ENCODE peak calls at places on chromosomes 13 and 19, in eight cellular contexts. W, I, X, Q, Z, O, P and J are unnamed samples.

GRCh38 chr13:109345433-109345941 is 440.9 kb downstream of the IRS2 start:
- DNase-seq in P (no peak), X (no peak), I (no peak), O (no peak), Z (no peak), W (no peak), Q (no peak), J (peak; percentile 75)

GRCh38 chr19:23273022-23273593 is 22.9 kb upstream of the ZNF724 start:
- DNase-seq in X (no peak), P (no peak), Z (no peak), W (no peak), I (peak; percentile 39), Q (peak; percentile 34), O (no peak), J (no peak)

GRCh38 chr13:23378009-23378632 is 55.4 kb downstream of the SACS start:
- DNase-seq in X (no peak), Z (no peak), I (peak; percentile 89), Q (no peak), O (no peak), W (no peak), P (no peak), J (peak; percentile 94)

GRCh38 chr13:104431895-104432294 is 1365.7 kb upstream of the SLC10A2 start:
- DNase-seq in I (no peak), P (no peak), O (no peak), W (no peak), Q (no peak), Z (no peak), X (no peak), J (no peak)

GRCh38 chr13:33169273-33169980 is 116.1 kb downstream of the STARD13 start:
- DNase-seq in W (no peak), I (no peak), P (no peak), Z (no peak), Q (no peak), X (no peak), O (no peak), J (peak; percentile 92)

GRCh38 chr13:35675651-35676050 is 199.2 kb upstream of the MAB21L1 start:
- DNase-seq in X (no peak), Q (no peak), I (no peak), O (no peak), W (no peak), P (no peak), Z (no peak), J (no peak)

GRCh38 chr13:108902557-108903155 is 273.2 kb downstream of the MYO16 start:
- DNase-seq in I (no peak), Z (no peak), O (no peak), W (no peak), P (no peak), X (no peak), Q (no peak), J (peak; percentile 69)

GRCh38 chr13:108268713-108269112 is 805 bp upstream of the TNFSF13B start:
- DNase-seq in O (no peak), P (no peak), I (peak; percentile 27), W (no peak), Q (no peak), Z (no peak), X (no peak), J (no peak)

GRCh38 chr19:10288662-10289166 is 1.0 kb upstream of the ICAM5 start:
- DNase-seq in Z (no peak), I (peak; percentile 71), W (no peak), Q (no peak), O (no peak), X (peak; percentile 90), P (no peak), J (no peak)

GRCh38 chr19:57075125-57075524 is 44.7 kb upstream of the USP29 start:
- DNase-seq in X (no peak), Z (no peak), I (no peak), Q (no peak), W (no peak), O (no peak), P (no peak), J (no peak)

GRCh38 chr19:55111238-55111831 is 6.1 kb downstream of the PPP1R12C start:
- DNase-seq in W (no peak), I (no peak), O (no peak), Q (no peak), P (no peak), Z (no peak), X (peak; percentile 39), J (no peak)

GRCh38 chr19:47445937-47446402 is 25.7 kb downstream of the SLC8A2 start:
- DNase-seq in Q (peak; percentile 33), X (peak; percentile 84), W (peak; percentile 86), P (no peak), I (peak; percentile 79), O (no peak), Z (no peak), J (no peak)

GRCh38 chr13:33849211-33849610 is 31.3 kb downstream of the RFC3 start:
- DNase-seq in O (no peak), X (no peak), P (no peak), Z (no peak), Q (no peak), I (no peak), W (no peak), J (no peak)

GRCh38 chr13:34124912-34125311 is 307.0 kb downstream of the RFC3 start:
- DNase-seq in Q (no peak), O (no peak), I (no peak), P (no peak), W (no peak), Z (no peak), X (no peak), J (no peak)

GRCh38 chr13:27182844-27183497 is 11.4 kb upstream of the USP12 start:
- DNase-seq in P (no peak), Q (peak; percentile 54), O (peak; percentile 41), I (no peak), W (peak; percentile 85), X (no peak), Z (no peak), J (no peak)

GRCh38 chr19:15294591-15294990 is 37.7 kb downstream of the BRD4 start:
- DNase-seq in Q (peak; percentile 21), O (peak; percentile 61), W (no peak), I (no peak), Z (no peak), X (no peak), P (no peak), J (no peak)

GRCh38 chr13:27425151-27425917 is 915 bp downstream of the GTF3A start:
- DNase-seq in Q (no peak), P (no peak), X (no peak), I (peak; percentile 55), Z (no peak), W (no peak), O (no peak), J (no peak)

GRCh38 chr13:26062853-26063444 is 11.1 kb upstream of the SHISA2 start:
- DNase-seq in I (peak; percentile 54), O (no peak), Z (no peak), X (no peak), P (peak; percentile 45), W (no peak), Q (peak; percentile 29), J (peak; percentile 47)

GRCh38 chr19:49560358-49560900 is 19.9 kb downstream of the NOSIP start:
- DNase-seq in P (no peak), O (no peak), Q (peak; percentile 70), X (no peak), Z (no peak), W (no peak), I (peak; percentile 56), J (no peak)

GRCh38 chr13:30744056-30744684 is 8.8 kb downstream of the ALOX5AP start:
- DNase-seq in W (peak; percentile 76), P (no peak), Q (no peak), X (no peak), I (peak; percentile 96), Z (no peak), O (no peak), J (no peak)

GRCh38 chr19:53394522-53394973 is 401 bp upstream of the ZNF765 start:
- DNase-seq in Z (peak; percentile 23), X (peak; percentile 75), I (no peak), W (peak; percentile 86), Q (peak; percentile 50), O (peak; percentile 61), P (no peak), J (no peak)

DNA sequence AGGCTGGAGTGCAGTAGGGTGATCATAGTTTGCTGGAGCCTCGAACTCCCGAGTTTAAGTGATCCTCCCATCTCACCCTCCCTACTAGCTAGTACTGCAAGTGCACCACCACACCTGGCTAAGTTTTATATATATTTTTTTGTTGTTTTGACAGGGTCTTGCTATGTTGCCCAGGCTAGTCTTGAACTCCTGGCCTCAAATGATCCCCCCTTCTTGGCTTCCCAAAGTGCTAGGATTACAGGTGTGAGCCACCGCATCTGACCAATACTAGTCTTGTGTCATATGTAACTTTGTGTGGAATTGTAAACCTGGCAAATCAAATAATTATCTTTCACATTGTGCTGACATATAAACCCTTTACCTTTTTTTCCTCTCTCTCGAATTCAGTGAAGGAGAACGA is 10.2 kb downstream of the HNRNPM start:
- DNase-seq in X (no peak), I (no peak), W (no peak), Q (no peak), O (no peak), Z (no peak), P (no peak), J (no peak)
- H3K4me1 ChIP-seq in X (peaks cover 77% of the 10 kb centered on the region), I (peaks cover 66% of the 10 kb centered on the region), W (peaks cover 8% of the 10 kb centered on the region), Q (peaks cover 87% of the 10 kb centered on the region), O (peaks cover 70% of the 10 kb centered on the region), Z (peaks cover under 1% of the 10 kb centered on the region), P (peaks cover 6% of the 10 kb centered on the region), J (peaks cover 8% of the 10 kb centered on the region)

GRCh38 chr19:38216785-38217746 is 7.0 kb downstream of the DPF1 start:
- DNase-seq in X (no peak), Z (no peak), P (no peak), Q (no peak), W (no peak), O (no peak), I (no peak), J (no peak)

GRCh38 chr19:38221919-38222828 is 1.8 kb downstream of the DPF1 start:
- DNase-seq in P (no peak), O (no peak), Q (no peak), I (no peak), Z (no peak), X (peak; percentile 81), W (no peak), J (no peak)

GRCh38 chr19:38221421-38221820 is 2.6 kb downstream of the DPF1 start:
- DNase-seq in P (no peak), Z (no peak), W (no peak), I (no peak), Q (no peak), O (no peak), X (no peak), J (no peak)

GRCh38 chr19:38218204-38218603 is 5.8 kb downstream of the DPF1 start:
- DNase-seq in W (no peak), Z (no peak), O (no peak), X (no peak), Q (no peak), P (no peak), I (no peak), J (no peak)

GRCh38 chr19:38219221-38219620 is 4.8 kb downstream of the DPF1 start:
- DNase-seq in Z (no peak), Q (no peak), X (no peak), O (no peak), I (no peak), W (no peak), P (no peak), J (no peak)
- H3K27ac ChIP-seq in Z (no peak overlapping the region), Q (no peak overlapping the region), X (no peak overlapping the region), O (no peak overlapping the region), I (no peak overlapping the region), W (no peak overlapping the region), P (no peak overlapping the region), J (no peak overlapping the region)

GRCh38 chr19:38697641-38698071 is 46.6 kb downstream of the CAPN12 start:
- DNase-seq in O (no peak), Z (no peak), P (no peak), X (no peak), Q (no peak), W (no peak), I (no peak), J (no peak)
- H3K4me1 ChIP-seq in O (peaks cover 87% of the 10 kb centered on the region), Z (no peaks in the 10 kb centered on the region), P (peaks cover 49% of the 10 kb centered on the region), X (peaks cover 94% of the 10 kb centered on the region), Q (peaks cover 93% of the 10 kb centered on the region), W (no peaks in the 10 kb centered on the region), I (peaks cover 65% of the 10 kb centered on the region), J (peaks cover 42% of the 10 kb centered on the region)

GRCh38 chr13:80654638-80655249 is 313.8 kb upstream of the SPRY2 start:
- DNase-seq in I (no peak), Q (peak; percentile 33), W (peak; percentile 71), Z (no peak), X (peak; percentile 80), P (no peak), O (peak; percentile 20), J (no peak)
- H3K27ac ChIP-seq in I (no peak overlapping the region), Q (no peak overlapping the region), W (no peak overlapping the region), Z (no peak overlapping the region), X (no peak overlapping the region), P (no peak overlapping the region), O (no peak overlapping the region), J (no peak overlapping the region)